ENCODE peak calls at places on chromosomes 3 and 15, in eight cellular contexts. F, N, K, B, P, V, E and L are unnamed samples.

GRCh38 chr3:33826688-33827087 is 28.3 kb downstream of the PDCD6IP start:
- DNase-seq in N (no peak), P (no peak), F (no peak), E (no peak), K (no peak), B (peak; percentile 72), V (no peak), L (no peak)

GRCh38 chr3:145118303-145118702 is 1042.7 kb downstream of the PLOD2 start:
- DNase-seq in V (no peak), N (no peak), B (no peak), K (no peak), E (no peak), F (no peak), P (no peak), L (no peak)

GRCh38 chr3:39079530-39079929 is 27.7 kb downstream of the WDR48 start:
- DNase-seq in B (no peak), K (no peak), N (no peak), F (no peak), P (no peak), E (no peak), V (no peak), L (no peak)

GRCh38 chr15:75249726-75250125 is 8.4 kb upstream of the GOLGA6C start:
- DNase-seq in F (no peak), B (no peak), K (no peak), V (no peak), E (no peak), P (no peak), N (no peak), L (no peak)

GRCh38 chr3:59513570-59513969 is 463.7 kb upstream of the CFAP20DC start:
- DNase-seq in B (no peak), P (no peak), F (no peak), N (no peak), V (no peak), K (no peak), E (no peak), L (no peak)

GRCh38 chr3:165874663-165875489 is 37.7 kb upstream of the BCHE start:
- DNase-seq in E (no peak), P (no peak), V (peak; percentile 33), F (no peak), N (no peak), B (no peak), K (no peak), L (no peak)

GRCh38 chr3:124526601-124527000 is 203.7 kb upstream of the UMPS start:
- DNase-seq in P (no peak), E (no peak), B (no peak), N (no peak), F (peak; percentile 26), V (peak; percentile 48), K (no peak), L (no peak)

GRCh38 chr15:75736256-75736655 is 23.6 kb upstream of the CSPG4 start:
- DNase-seq in N (no peak), V (no peak), E (no peak), B (no peak), K (no peak), P (no peak), F (no peak), L (no peak)

GRCh38 chr3:15676259-15676658 is 74.7 kb downstream of the BTD start:
- DNase-seq in E (no peak), V (no peak), P (no peak), B (peak; percentile 37), K (no peak), F (no peak), N (no peak), L (no peak)

GRCh38 chr3:197613187-197613586 is 57.4 kb upstream of the BDH1 start:
- DNase-seq in K (no peak), V (no peak), N (no peak), B (no peak), F (no peak), E (no peak), P (no peak), L (no peak)

GRCh38 chr3:33807190-33807589 is 8.8 kb downstream of the PDCD6IP start:
- DNase-seq in V (no peak), E (no peak), N (peak; percentile 27), P (no peak), F (no peak), K (no peak), B (no peak), L (no peak)

GRCh38 chr3:64443553-64444331 is 218.5 kb upstream of the PRICKLE2 start:
- DNase-seq in F (peak; percentile 25), K (no peak), E (no peak), V (no peak), N (no peak), B (peak; percentile 18), P (no peak), L (no peak)

GRCh38 chr3:165192610-165193192 is 3.5 kb downstream of the SLITRK3 start:
- DNase-seq in K (no peak), B (no peak), N (no peak), P (no peak), V (peak; percentile 87), F (peak; percentile 50), E (no peak), L (no peak)

GRCh38 chr15:66704019-66704782 is 2.2 kb downstream of the SMAD6 start:
- DNase-seq in K (no peak), F (no peak), N (no peak), B (no peak), V (no peak), E (no peak), P (no peak), L (no peak)
- H3K4me3 ChIP-seq in K (peak overlapping the region; percentile 36), F (peak overlapping the region; percentile 63), N (peak overlapping the region; percentile 81), B (peak overlapping the region; percentile 61), V (peak overlapping the region; percentile 86), E (peak overlapping the region; percentile 66), P (peak overlapping the region; percentile 85), L (peak overlapping the region; percentile 54)

DNA sequence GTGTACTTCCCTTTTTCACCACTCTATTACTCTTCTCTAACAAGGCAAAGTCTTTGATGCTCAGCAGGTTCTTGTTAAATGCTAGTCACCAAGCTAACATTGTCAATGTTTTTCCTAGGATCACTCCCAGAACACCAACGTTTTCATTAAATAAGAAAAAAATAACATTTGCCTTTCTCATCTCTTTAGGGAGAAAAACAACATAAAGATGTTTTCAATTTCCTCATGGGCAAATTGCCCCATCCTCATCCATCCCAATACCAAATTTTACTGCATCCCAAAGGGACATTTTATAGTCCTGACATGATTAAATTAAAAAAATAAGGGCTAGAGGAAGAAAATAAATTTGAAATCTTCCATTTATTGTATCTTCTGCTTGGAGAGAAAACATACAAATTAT is 106.5 kb downstream of the SUCNR1 start:
- DNase-seq in P (no peak), N (no peak), B (no peak), F (no peak), E (no peak), K (no peak), V (peak; percentile 4), L (no peak)
- TF ChIP-seq CTCF in P (no peak), N (no peak), B (no peak), F (no peak), E (no peak), K (no peak), V (no peak), L (no peak)

GRCh38 chr3:133805384-133805701 is 272 bp upstream of the SRPRB start:
- DNase-seq in V (no peak), N (no peak), K (no peak), E (no peak), P (no peak), F (no peak), B (no peak), L (no peak)

GRCh38 chr3:133799794-133800585 is 5.6 kb upstream of the SRPRB start:
- DNase-seq in V (no peak), B (peak; percentile 55), P (no peak), K (no peak), E (no peak), N (no peak), F (peak; percentile 17), L (no peak)

GRCh38 chr3:133805702-133806475 is at the start of gene SRPRB:
- DNase-seq in K (peak; percentile 97), P (peak; percentile 97), N (peak; percentile 95), V (peak; percentile 93), E (peak; percentile 91), F (peak; percentile 96), B (peak; percentile 95), L (peak; percentile 79)

GRCh38 chr3:133803474-133803873 is 2.1 kb upstream of the SRPRB start:
- DNase-seq in V (no peak), P (no peak), N (no peak), F (no peak), B (no peak), K (no peak), E (no peak), L (no peak)

DNA sequence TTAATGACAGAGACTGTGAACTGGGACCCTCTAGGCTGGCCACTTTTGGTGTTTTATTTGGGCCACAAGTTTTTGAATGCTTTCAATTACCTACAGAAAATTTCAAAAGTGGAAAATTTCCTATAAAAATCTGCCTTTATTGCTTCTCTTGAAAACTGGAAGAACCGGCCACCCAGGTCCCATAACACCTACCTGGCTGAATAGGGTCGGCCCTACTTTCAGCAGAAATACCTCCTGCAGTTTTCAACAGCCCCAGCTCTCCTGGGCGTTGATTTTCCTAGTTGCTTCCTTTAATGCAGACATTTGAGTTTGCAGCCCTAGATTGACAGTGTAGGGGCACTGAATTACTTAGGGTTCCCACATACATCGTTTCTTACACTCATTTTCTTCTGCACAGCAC is 719 bp upstream of the SRPRB start:
- DNase-seq in E (no peak), N (no peak), V (no peak), B (no peak), K (no peak), P (no peak), F (no peak), L (no peak)
- H3K4me3 ChIP-seq in E (no peak overlapping the region), N (peak overlapping the region; percentile 91), V (peak overlapping the region; percentile 86), B (no peak overlapping the region), K (peak overlapping the region; percentile 80), P (peak overlapping the region; percentile 85), F (no peak overlapping the region), L (no peak overlapping the region)

GRCh38 chr15:31573759-31574158 is 247.1 kb downstream of the KLF13 start:
- DNase-seq in F (no peak), K (no peak), N (no peak), V (no peak), E (no peak), P (no peak), B (no peak), L (no peak)

GRCh38 chr15:31569836-31570235 is 243.2 kb downstream of the KLF13 start:
- DNase-seq in B (no peak), E (no peak), P (no peak), N (no peak), V (no peak), F (no peak), K (no peak), L (no peak)

GRCh38 chr15:31574761-31575160 is 248.1 kb downstream of the KLF13 start:
- DNase-seq in V (peak; percentile 19), E (no peak), F (no peak), B (no peak), K (no peak), P (no peak), N (no peak), L (no peak)

GRCh38 chr15:31570591-31570990 is 244.0 kb downstream of the KLF13 start:
- DNase-seq in V (no peak), K (no peak), B (no peak), E (no peak), N (no peak), F (no peak), P (no peak), L (no peak)

DNA sequence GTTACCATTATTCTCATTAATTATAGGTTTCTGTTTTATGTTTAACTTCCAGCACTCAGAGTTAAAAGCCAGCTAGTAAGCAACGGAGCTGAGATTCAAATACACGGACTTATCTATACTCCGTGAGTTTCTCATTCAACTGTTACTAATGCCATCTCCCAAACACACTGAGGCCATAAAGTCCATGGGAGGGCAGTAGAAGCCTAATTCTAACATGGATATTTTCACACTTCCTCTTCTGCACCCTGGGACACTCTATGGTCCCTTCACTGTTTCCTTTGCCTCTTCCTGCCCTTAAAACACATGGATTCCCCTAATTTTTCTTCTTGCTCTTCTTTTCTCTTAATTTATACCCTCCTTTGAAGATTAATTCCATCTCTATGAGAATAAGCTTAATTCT is 245.0 kb downstream of the KLF13 start:
- DNase-seq in P (no peak), V (no peak), N (no peak), F (no peak), E (no peak), B (peak; percentile 8), K (no peak), L (no peak)
- TF ChIP-seq CTCF in P (no peak), V (no peak), N (peak; percentile 33), F (no peak), E (no peak), B (peak; percentile 4), K (peak; percentile 24), L (no peak)